ENCODE peak calls at places on chromosome 15, in seven cellular contexts. Y is left ventricle myocardium inferior, D is mucosa of descending colon, O is ELF-1, B is C1 segment of cervical spinal cord, N is mucosa of gallbladder, C is fibroblast of mammary gland. A is an unnamed sample.

GRCh38 chr15:78927077-78927790 is 17.6 kb downstream of the CTSH start:
- DNase-seq in Y (no peak), D (no peak), O (no peak), B (no peak), N (no peak), C (no peak), A (no peak)

GRCh38 chr15:63870403-63871209 is 36.9 kb upstream of the HERC1 start:
- DNase-seq in Y (no peak), D (no peak), O (peak; percentile 80), B (no peak), N (peak; percentile 57), C (peak; percentile 76), A (no peak)

GRCh38 chr15:72197045-72197459 is 535 bp downstream of the GRAMD2A start:
- DNase-seq in Y (no peak), D (no peak), O (peak; percentile 50), B (no peak), N (no peak), C (no peak), A (no peak)

GRCh38 chr15:75508741-75509532 is 57.4 kb upstream of the SIN3A start:
- DNase-seq in Y (no peak), D (no peak), O (peak; percentile 8), B (no peak), N (no peak), C (peak; percentile 66), A (peak; percentile 18)

GRCh38 chr15:41494190-41494921 is 682 bp downstream of the ITPKA start:
- DNase-seq in Y (no peak), D (peak; percentile 70), O (peak; percentile 43), B (no peak), N (no peak), C (no peak), A (peak; percentile 64)

GRCh38 chr15:42929449-42929848 is 8.9 kb upstream of the TTBK2 start:
- DNase-seq in Y (no peak), D (no peak), O (no peak), B (no peak), N (no peak), C (no peak), A (no peak)

GRCh38 chr15:63638828-63639227 is 41.6 kb downstream of the FBXL22 start:
- DNase-seq in Y (no peak), D (no peak), O (no peak), B (no peak), N (no peak), C (no peak), A (no peak)

GRCh38 chr15:45714501-45715488 is 80.0 kb downstream of the SQOR start:
- DNase-seq in Y (peak; percentile 49), D (no peak), O (peak; percentile 83), B (no peak), N (peak; percentile 52), C (peak; percentile 79), A (no peak)

GRCh38 chr15:67680645-67681044 is 138.1 kb downstream of the MAP2K5 start:
- DNase-seq in Y (no peak), D (no peak), O (no peak), B (no peak), N (no peak), C (peak; percentile 8), A (no peak)

GRCh38 chr15:98873441-98874218 is 134.0 kb downstream of the PGPEP1L start:
- DNase-seq in Y (no peak), D (no peak), O (peak; percentile 47), B (no peak), N (no peak), C (peak; percentile 84), A (peak; percentile 42)

GRCh38 chr15:64162869-64163661 is at the start of gene PPIB:
- DNase-seq in Y (peak; percentile 98), D (peak; percentile 99), O (peak; percentile 99), B (peak; percentile 82), N (peak; percentile 98), C (peak; percentile 94), A (peak; percentile 83)

GRCh38 chr15:71916834-71917233 is 106.5 kb downstream of the NR2E3 start:
- DNase-seq in Y (no peak), D (no peak), O (no peak), B (no peak), N (no peak), C (no peak), A (no peak)

GRCh38 chr15:77144492-77145070 is 73.7 kb upstream of the TSPAN3 start:
- DNase-seq in Y (no peak), D (no peak), O (peak; percentile 17), B (no peak), N (no peak), C (peak; percentile 94), A (no peak)

GRCh38 chr15:58490405-58491150 is 58.8 kb downstream of the LIPC start:
- DNase-seq in Y (peak; percentile 38), D (no peak), O (no peak), B (no peak), N (no peak), C (no peak), A (no peak)

GRCh38 chr15:101029971-101030661 is 111.0 kb downstream of the LRRK1 start:
- DNase-seq in Y (no peak), D (no peak), O (peak; percentile 0), B (no peak), N (peak; percentile 8), C (no peak), A (no peak)

GRCh38 chr15:63110428-63111026 is 11.1 kb upstream of the LACTB start:
- DNase-seq in Y (no peak), D (no peak), O (peak; percentile 18), B (no peak), N (no peak), C (peak; percentile 56), A (no peak)

A was measured in 8988T.